ENCODE peak calls at places on chromosomes 3 and 15, in four cellular contexts. P, B, T and U are unnamed samples. For H3K4me1, the result is how much of the 10 kb centered on the place peaks cover.

GRCh38 chr3:116863842-116864626 is 154.5 kb downstream of the TUSC7 start:
- DNase-seq in B (no peak), T (no peak), P (no peak), U (peak)

GRCh38 chr3:14509796-14510100 is 30.4 kb downstream of the GRIP2 start:
- DNase-seq in T (no peak), P (peak), B (no peak), U (no peak)

GRCh38 chr15:45604321-45604720 is 17.1 kb downstream of the BLOC1S6 start:
- DNase-seq in P (no peak), T (no peak), B (no peak), U (no peak)

GRCh38 chr15:78007965-78008886 is 69.3 kb downstream of the TBC1D2B start:
- DNase-seq in B (peak), T (peak), P (peak), U (no peak)

GRCh38 chr3:184488577-184488976 is 73.0 kb upstream of the EPHB3 start:
- DNase-seq in P (no peak), T (no peak), B (no peak), U (no peak)

GRCh38 chr3:123046262-123046873 is 18.8 kb upstream of the SEMA5B start:
- DNase-seq in P (no peak), B (no peak), T (no peak), U (no peak)

GRCh38 chr15:94186770-94187331 is 44.5 kb upstream of the MCTP2 start:
- DNase-seq in B (no peak), P (no peak), T (no peak), U (no peak)

GRCh38 chr3:32421991-32422859 is 30.6 kb downstream of the CMTM7 start:
- DNase-seq in P (peak), T (peak), B (peak), U (peak)

GRCh38 chr3:52237659-52238172 is 1.2 kb downstream of the TWF2 start:
- DNase-seq in P (peak), T (peak), B (peak), U (peak)

GRCh38 chr15:92653836-92654524 is 1.6 kb downstream of the FAM174B start:
- DNase-seq in T (no peak), B (no peak), P (no peak), U (peak)

GRCh38 chr15:32096867-32097266 is 66.6 kb downstream of the CHRNA7 start:
- DNase-seq in P (no peak), B (no peak), T (no peak), U (no peak)

GRCh38 chr15:77538793-77539487 is 93.8 kb downstream of the LINGO1 start:
- DNase-seq in P (no peak), B (peak), T (peak), U (no peak)

GRCh38 chr3:46065294-46065705 is 38.0 kb upstream of the XCR1 start:
- DNase-seq in T (no peak), B (no peak), P (no peak), U (no peak)

GRCh38 chr15:65948352-65948751 is 79.1 kb downstream of the RAB11A start:
- DNase-seq in T (no peak), P (no peak), B (no peak), U (no peak)

GRCh38 chr15:77069521-77070121 is 1.3 kb downstream of the TSPAN3 start:
- DNase-seq in P (no peak), T (no peak), B (no peak), U (no peak)

DNA sequence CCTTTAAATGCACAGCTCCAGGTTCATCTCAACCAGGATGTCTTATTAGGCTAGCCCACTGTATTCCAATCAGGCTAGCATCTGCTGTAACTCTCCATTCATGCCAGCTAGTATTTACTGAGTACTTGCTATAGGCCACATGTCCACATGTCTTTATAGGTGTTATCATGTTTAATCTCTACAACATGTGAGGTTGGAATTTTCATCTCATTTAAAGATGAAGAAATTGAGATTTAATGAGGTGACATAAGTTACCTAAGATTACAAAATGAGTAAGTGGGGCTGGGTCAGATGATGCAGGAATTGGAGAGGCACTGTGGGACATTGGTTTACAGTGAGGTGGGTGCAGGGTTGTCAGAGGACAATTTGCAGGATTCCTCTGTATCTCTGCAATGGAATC is 2.9 kb downstream of the IFT122 start:
- DNase-seq in T (no peak), B (no peak), P (no peak), U (no peak)
- H3K27ac ChIP-seq in T (peak), B (no peak), P (peak), U (no peak)

DNA sequence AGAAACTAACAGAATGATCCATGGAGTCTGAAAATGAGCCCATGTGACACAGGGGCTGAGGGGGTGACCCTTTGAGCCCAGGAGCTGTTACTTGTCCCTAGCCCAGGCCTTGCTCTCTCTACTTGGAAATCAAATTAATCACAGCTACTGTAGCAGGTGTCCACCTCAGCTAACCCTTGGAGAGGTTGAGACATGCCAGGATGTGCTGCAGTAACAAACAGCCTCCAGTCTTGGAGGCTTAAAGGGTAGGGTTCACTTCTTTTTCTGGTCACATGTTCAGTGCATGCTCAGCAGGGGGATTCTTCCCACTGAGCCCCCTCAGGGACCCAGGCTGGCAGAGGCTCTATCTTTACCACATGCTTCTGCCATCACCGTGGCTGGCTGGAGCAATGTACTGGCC is 21.4 kb downstream of the TPRA1 start:
- DNase-seq in P (no peak), B (no peak), T (no peak), U (no peak)
- H3K4me1 ChIP-seq in P (under half), B (under half), T (under half), U (under half)

DNA sequence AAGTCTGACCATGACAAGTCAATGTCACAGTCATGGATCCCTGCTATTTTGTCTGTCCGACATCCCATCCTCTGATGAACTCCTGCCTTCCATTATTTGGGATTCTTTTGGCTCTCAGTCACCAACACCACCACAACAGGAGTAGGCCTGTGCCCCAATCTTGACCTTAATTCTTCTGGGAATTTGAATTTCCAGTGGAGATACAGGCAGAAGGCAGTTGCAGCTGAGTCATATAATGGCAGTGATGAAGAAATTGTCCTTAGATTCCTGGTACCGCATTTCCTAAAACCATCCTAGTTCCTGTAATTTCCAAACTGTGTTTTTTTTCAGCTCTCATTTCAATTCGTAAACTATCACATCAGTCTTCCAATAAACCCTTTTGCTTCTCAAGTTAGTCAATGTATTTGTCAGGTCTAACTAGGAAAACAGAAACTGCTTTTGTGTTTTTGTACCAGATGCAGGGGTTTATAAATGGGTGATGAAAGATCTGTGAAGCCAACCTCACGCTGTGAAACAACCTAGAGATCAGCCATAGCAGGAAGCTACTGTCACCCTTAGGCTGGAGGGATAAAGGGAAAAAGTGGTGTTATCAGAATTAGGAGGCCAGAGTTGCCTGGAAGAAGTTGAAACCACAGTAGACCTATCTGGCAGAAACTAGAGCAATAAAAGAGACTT is 126.3 kb upstream of the TMEM108 start:
- DNase-seq in T (no peak), B (no peak), P (no peak), U (no peak)
- H3K27ac ChIP-seq in T (no peak), B (no peak), P (peak), U (no peak)

DNA sequence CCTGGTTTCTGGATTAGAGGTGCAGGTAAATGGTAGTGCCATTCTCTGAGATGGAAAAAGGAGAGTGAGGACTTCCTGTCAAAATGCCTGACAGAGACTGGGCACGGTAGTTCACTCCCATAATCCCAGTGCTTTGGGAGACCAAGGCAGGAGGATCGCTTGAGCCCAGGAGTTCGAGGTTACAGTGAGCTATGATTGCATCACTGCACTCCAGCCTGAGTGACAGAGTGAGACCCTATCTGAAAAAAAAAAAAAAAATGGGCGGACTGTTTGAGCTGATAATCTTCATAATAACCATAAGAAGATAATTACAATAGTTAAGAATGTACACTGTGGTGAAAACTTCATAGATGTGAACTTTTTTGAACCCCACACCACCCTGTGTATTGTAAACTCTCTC is 44.2 kb downstream of the HRH1 start:
- DNase-seq in B (no peak), P (no peak), T (peak), U (no peak)
- H3K4me1 ChIP-seq in B (under half), P (under half), T (half or more), U (under half)

GRCh38 chr3:108234387-108234957 is 12.2 kb upstream of the IFT57 start:
- DNase-seq in T (no peak), P (no peak), B (no peak), U (no peak)
- H3K27ac ChIP-seq in T (no peak), P (no peak), B (no peak), U (no peak)

DNA sequence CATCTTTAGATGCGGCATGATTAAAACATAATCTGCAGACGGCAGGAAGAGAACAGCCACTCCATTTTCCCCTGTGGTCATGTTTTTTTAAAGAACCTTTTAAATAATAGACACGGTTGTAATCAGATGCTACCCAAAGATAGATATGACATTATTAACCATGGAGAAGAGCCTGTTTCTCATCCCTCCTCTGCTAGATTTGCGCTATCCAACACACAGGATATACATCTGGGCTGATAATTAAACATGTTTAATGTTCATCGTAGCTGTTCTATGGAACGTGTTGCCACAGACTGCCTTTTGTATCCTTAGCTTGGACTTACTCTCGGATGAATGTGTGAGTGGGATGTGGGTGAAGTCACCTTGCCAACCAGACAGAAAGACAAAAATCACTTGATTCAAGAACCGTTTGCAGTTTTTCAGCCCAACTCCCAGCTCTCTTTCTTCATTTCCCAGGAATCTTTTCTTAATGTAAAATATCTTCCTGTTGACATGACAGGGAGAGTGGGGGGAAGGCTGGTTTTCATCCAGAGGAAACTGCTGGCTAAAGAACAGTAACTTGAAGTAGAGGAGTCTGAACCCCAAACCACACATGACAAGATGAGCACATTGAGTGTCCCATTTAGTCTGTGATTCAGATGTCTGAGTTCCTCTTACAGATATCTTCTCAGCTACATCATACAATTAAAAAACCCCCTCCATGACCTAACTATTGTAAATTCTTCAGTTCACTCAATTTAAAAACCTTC is 118.6 kb upstream of the PRICKLE2 start:
- DNase-seq in P (no peak), T (no peak), B (no peak), U (no peak)
- H3K4me1 ChIP-seq in P (under half), T (under half), B (under half), U (under half)

DNA sequence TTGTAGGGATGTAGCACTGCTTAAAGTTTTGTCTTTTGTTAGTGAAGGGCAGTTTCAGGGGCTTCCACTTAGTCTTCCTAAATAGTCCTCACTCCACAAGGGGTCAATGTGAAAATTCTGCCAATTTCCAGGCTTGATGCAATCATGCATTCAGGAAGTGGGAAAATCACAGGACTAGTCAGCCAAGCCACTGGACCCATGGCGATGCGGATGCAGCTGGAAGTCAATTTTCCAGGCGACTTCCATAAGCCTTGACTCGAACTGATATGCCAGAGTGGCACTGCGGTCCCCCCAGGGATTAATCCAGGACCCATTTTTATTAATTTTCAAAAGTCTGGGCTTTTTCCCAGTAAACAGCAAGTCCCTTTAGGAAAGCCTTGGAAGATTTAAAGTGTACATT is 26.1 kb downstream of the GBE1 start:
- DNase-seq in T (no peak), P (no peak), B (no peak), U (no peak)
- H3K27ac ChIP-seq in T (no peak), P (no peak), B (no peak), U (peak)

DNA sequence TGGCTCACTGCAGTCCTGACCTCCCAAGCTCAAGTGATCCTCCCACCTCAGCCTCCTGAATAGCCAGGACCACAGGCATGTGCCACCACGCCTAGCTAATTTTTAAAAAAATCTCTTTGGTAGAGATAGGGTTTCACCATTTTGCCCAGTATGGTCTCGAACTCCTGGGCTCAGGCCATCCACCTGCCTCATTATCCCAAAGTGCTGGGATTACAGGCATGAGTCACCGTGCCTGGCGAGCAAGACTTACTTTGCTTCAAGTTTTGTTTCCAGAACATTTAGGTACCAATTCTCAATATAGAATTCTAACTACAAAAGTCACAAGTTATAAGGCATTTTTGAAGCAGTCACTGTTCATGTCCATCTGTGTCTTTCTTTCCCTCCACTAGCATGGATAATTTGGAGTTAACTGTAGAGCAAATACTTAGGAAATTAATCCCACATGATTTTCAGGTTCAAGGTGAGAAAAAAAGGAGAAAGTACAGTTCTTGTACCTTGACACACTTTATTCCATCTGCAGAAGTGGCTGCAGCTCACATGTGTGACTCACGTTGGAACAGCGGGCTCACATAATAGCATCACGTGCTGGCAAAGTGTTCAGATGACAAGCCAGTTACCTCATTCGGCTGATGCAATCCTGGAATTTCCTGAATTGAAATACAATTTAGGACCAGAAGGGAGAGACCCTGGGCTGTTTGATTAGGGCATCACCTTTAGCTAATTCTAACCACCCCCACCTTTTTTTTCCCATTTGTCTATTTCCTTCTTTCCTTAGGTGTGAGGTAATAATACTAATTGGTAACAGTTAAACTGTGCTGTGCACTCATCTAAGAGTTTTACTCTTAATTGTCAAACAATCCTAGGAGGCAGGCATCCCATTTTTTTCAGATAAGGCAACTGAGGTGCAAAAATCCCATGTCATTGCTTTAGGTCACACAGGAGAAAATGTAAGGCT is 46.9 kb upstream of the NEDD4 start:
- DNase-seq in P (peak), B (peak), T (peak), U (peak)
- H3K4me1 ChIP-seq in P (under half), B (under half), T (under half), U (under half)

GRCh38 chr3:33467786-33468185 is 27.6 kb upstream of the UBP1 start:
- DNase-seq in P (no peak), B (no peak), T (no peak), U (no peak)
- H3K27ac ChIP-seq in P (no peak), B (no peak), T (no peak), U (peak)

GRCh38 chr15:51842852-51843737 is 13.6 kb downstream of the TMOD3 start:
- DNase-seq in B (no peak), T (no peak), P (no peak), U (no peak)
- H3K4me1 ChIP-seq in B (under half), T (under half), P (under half), U (half or more)